ENCODE peak calls at places on chromosomes 6 and 20, in seven cellular contexts. K is PC-3; E is HuH-7.5; F is ACHN; I is H4; B is HTR-8/SVneo; G is CD8-positive, alpha-beta T cell. O is an unnamed sample.

GRCh38 chr20:61912665-61913422 is 152.8 kb downstream of the TAF4 start:
- DNase-seq in B (no peak), G (no peak), E (no peak), I (no peak), K (no peak), F (no peak), O (no peak)

GRCh38 chr6:89927788-89928565 is 33.7 kb downstream of the GJA10 start:
- DNase-seq in G (no peak), E (no peak), B (no peak), F (no peak), K (peak), I (no peak), O (no peak)

GRCh38 chr6:114049367-114049966 is 78.5 kb upstream of the HDAC2 start:
- DNase-seq in E (peak), F (no peak), I (no peak), G (no peak), B (no peak), K (no peak), O (peak)

GRCh38 chr6:1464796-1465348 is 75.5 kb downstream of the FOXF2 start:
- DNase-seq in G (no peak), K (no peak), I (no peak), E (no peak), F (no peak), B (no peak), O (no peak)

GRCh38 chr20:40979247-40979646 is 49.4 kb upstream of the TOP1 start:
- DNase-seq in B (no peak), G (no peak), F (no peak), I (no peak), K (no peak), E (no peak), O (no peak)

GRCh38 chr6:2157441-2158127 is 87.8 kb downstream of the GMDS start:
- DNase-seq in I (peak), G (no peak), B (no peak), E (no peak), K (no peak), F (no peak), O (no peak)

GRCh38 chr6:127550403-127550802 is 26.6 kb upstream of the C6orf58 start:
- DNase-seq in F (no peak), I (no peak), B (no peak), E (no peak), K (peak), G (no peak), O (no peak)

GRCh38 chr6:41177287-41177686 is 14.4 kb upstream of the TREM2 start:
- DNase-seq in I (no peak), B (no peak), F (no peak), E (no peak), G (no peak), K (no peak), O (no peak)

GRCh38 chr20:35497320-35497719 is 32.1 kb downstream of the C20orf173 start:
- DNase-seq in I (no peak), G (no peak), K (no peak), F (no peak), B (no peak), E (no peak), O (no peak)

GRCh38 chr6:72788188-72788587 is 166.3 kb downstream of the KCNQ5 start:
- DNase-seq in K (peak), E (no peak), B (no peak), I (no peak), G (no peak), F (peak), O (no peak)

GRCh38 chr6:167832497-167833395 is 6.0 kb downstream of the AFDN start:
- DNase-seq in F (peak), B (no peak), G (no peak), K (peak), I (no peak), E (no peak), O (no peak)

GRCh38 chr6:36204068-36204753 is 7.7 kb downstream of the BRPF3 start:
- DNase-seq in I (no peak), B (no peak), E (no peak), G (peak), F (no peak), K (no peak), O (no peak)

GRCh38 chr6:66096679-66097078 is 389.7 kb upstream of the EYS start:
- DNase-seq in G (no peak), E (no peak), F (no peak), B (no peak), K (no peak), I (no peak), O (no peak)

GRCh38 chr6:39426057-39426592 is 103.6 kb upstream of the KCNK16 start:
- DNase-seq in G (no peak), B (peak), I (peak), K (peak), E (no peak), F (no peak), O (no peak)

GRCh38 chr20:56211051-56211450 is 37.5 kb upstream of the MC3R start:
- DNase-seq in E (no peak), B (no peak), I (no peak), F (no peak), K (no peak), G (no peak), O (no peak)

GRCh38 chr6:98323605-98324004 is 510.8 kb upstream of the POU3F2 start:
- DNase-seq in K (no peak), B (no peak), E (no peak), F (no peak), I (no peak), G (no peak), O (no peak)

GRCh38 chr6:115798229-115798628 is 262.5 kb downstream of the FRK start:
- DNase-seq in I (no peak), G (no peak), B (no peak), E (no peak), K (no peak), F (no peak), O (no peak)

GRCh38 chr6:31462964-31463940 is 34.7 kb upstream of the MICB start:
- DNase-seq in F (peak), E (peak), G (peak), B (peak), I (no peak), K (peak), O (peak)

GRCh38 chr20:34877002-34877264 is 521 bp downstream of the ACSS2 start:
- DNase-seq in E (no peak), B (no peak), G (no peak), F (no peak), K (peak), I (no peak), O (no peak)